ENCODE peak calls at places on chromosomes 3 and 15, in six cellular contexts. E, Z, D, L, C and O are unnamed samples.
A peak's percentile ranks its signal among the peaks of the same experiment; 100 is the strongest.

GRCh38 chr15:98599911-98600685 is 48.2 kb upstream of the IGF1R start:
- DNase-seq in D (peak; percentile 36), E (no peak), L (peak; percentile 65), C (peak; percentile 44), Z (peak; percentile 4), O (peak; percentile 46)

GRCh38 chr3:42502429-42503250 is at the start of gene VIPR1:
- DNase-seq in D (peak; percentile 88), C (peak; percentile 95), E (peak; percentile 82), Z (peak; percentile 90), L (peak; percentile 47), O (peak; percentile 33)

GRCh38 chr3:191065183-191065805 is 133.7 kb upstream of the OSTN start:
- DNase-seq in Z (no peak), L (no peak), C (no peak), D (no peak), E (no peak), O (peak; percentile 48)

GRCh38 chr15:90872481-90873184 is 4.2 kb downstream of the FURIN start:
- DNase-seq in D (no peak), Z (no peak), L (peak; percentile 75), C (no peak), E (no peak), O (peak; percentile 77)

GRCh38 chr3:126446301-126446700 is 29.4 kb downstream of the ZXDC start:
- DNase-seq in L (no peak), E (no peak), Z (no peak), C (no peak), D (no peak), O (no peak)

GRCh38 chr3:134709563-134710312 is 58.9 kb upstream of the KY start:
- DNase-seq in Z (no peak), C (no peak), D (no peak), E (no peak), L (no peak), O (no peak)

GRCh38 chr3:112604536-112604935 is 36.4 kb downstream of the CCDC80 start:
- DNase-seq in E (no peak), Z (no peak), L (peak; percentile 97), C (no peak), D (no peak), O (peak; percentile 81)

GRCh38 chr15:89042387-89042786 is 45.9 kb upstream of the ABHD2 start:
- DNase-seq in D (no peak), C (no peak), Z (no peak), E (no peak), L (no peak), O (no peak)

GRCh38 chr3:66597316-66597863 is 96.6 kb upstream of the LRIG1 start:
- DNase-seq in Z (no peak), D (no peak), C (no peak), E (no peak), L (no peak), O (no peak)

GRCh38 chr3:40653878-40654277 is 129.1 kb downstream of the ZNF621 start:
- DNase-seq in E (no peak), C (no peak), Z (no peak), L (no peak), D (no peak), O (no peak)

GRCh38 chr3:49563040-49563578 is 8.8 kb downstream of the BSN start:
- DNase-seq in E (no peak), L (no peak), C (no peak), D (no peak), Z (no peak), O (no peak)

GRCh38 chr3:10361375-10361774 is 40.5 kb upstream of the SEC13 start:
- DNase-seq in E (no peak), L (no peak), D (no peak), Z (no peak), C (no peak), O (no peak)

GRCh38 chr15:81256916-81257315 is 60.2 kb downstream of the IL16 start:
- DNase-seq in D (no peak), Z (no peak), L (peak; percentile 34), C (no peak), E (no peak), O (peak; percentile 82)

GRCh38 chr3:18872466-18872865 is 275.8 kb upstream of the KCNH8 start:
- DNase-seq in C (no peak), E (no peak), D (no peak), L (no peak), Z (no peak), O (no peak)

GRCh38 chr3:39449796-39450195 is 17.7 kb upstream of the MOBP start:
- DNase-seq in C (no peak), E (no peak), L (no peak), D (no peak), Z (no peak), O (no peak)

GRCh38 chr3:54427501-54427900 is 305.1 kb downstream of the CACNA2D3 start:
- DNase-seq in C (no peak), Z (no peak), D (no peak), L (no peak), E (no peak), O (no peak)

GRCh38 chr3:147712357-147712756 is 303.2 kb downstream of the ZIC1 start:
- DNase-seq in Z (no peak), C (no peak), D (no peak), E (no peak), L (no peak), O (no peak)

GRCh38 chr3:175343946-175344345 is 484.8 kb downstream of the NAALADL2 start:
- DNase-seq in L (no peak), Z (no peak), D (no peak), C (no peak), E (no peak), O (no peak)

GRCh38 chr3:17894434-17895060 is 152.1 kb upstream of the TBC1D5 start:
- DNase-seq in D (no peak), L (no peak), Z (peak; percentile 9), E (no peak), C (peak; percentile 39), O (peak; percentile 44)

GRCh38 chr3:177174607-177175006 is 22.7 kb downstream of the TBL1XR1 start:
- DNase-seq in Z (no peak), E (no peak), D (no peak), L (no peak), C (no peak), O (no peak)

GRCh38 chr3:124634210-124635168 is 95.8 kb upstream of the UMPS start:
- DNase-seq in C (no peak), E (no peak), L (no peak), D (no peak), Z (no peak), O (no peak)

GRCh38 chr3:115699741-115700140 is 76.4 kb downstream of the GAP43 start:
- DNase-seq in C (no peak), L (no peak), E (no peak), D (no peak), Z (no peak), O (peak; percentile 37)

GRCh38 chr3:51955893-51956770 is 951 bp downstream of the GPR62 start:
- DNase-seq in L (peak; percentile 69), Z (no peak), E (no peak), D (peak; percentile 57), C (peak; percentile 63), O (peak; percentile 38)

GRCh38 chr15:45179221-45179985 is 8.4 kb downstream of the SHF start:
- DNase-seq in C (no peak), E (peak; percentile 33), D (no peak), Z (peak; percentile 37), L (no peak), O (peak; percentile 42)

GRCh38 chr15:40091861-40092415 is 16.7 kb downstream of the BMF start:
- DNase-seq in C (no peak), Z (no peak), E (no peak), L (no peak), D (no peak), O (no peak)

GRCh38 chr15:90151989-90152645 is 49.0 kb upstream of the SEMA4B start:
- DNase-seq in L (no peak), C (peak; percentile 70), E (no peak), D (peak; percentile 77), Z (no peak), O (no peak)

GRCh38 chr3:108124337-108125150 is 33.7 kb upstream of the CD47 start:
- DNase-seq in E (peak; percentile 24), C (no peak), D (no peak), Z (peak; percentile 41), L (peak; percentile 30), O (no peak)

DNA sequence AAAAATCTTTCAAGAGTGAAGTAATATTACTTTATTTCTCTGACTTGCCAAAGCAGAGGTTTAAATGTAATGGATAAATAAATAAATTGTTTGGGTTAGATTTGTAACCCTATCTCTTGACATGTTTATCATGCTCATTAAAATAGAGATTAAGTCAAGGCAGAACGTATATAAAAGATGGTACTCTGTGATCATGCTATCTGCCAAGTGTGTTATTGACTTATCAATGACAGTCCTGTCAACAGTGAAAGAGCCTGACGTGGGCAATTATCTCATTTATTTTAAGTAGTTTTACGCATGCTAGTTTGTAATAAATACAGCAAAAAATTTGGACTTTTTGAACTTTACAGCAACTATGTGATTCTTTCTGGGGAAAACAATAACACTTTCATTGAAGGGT is 43.7 kb downstream of the PROS1 start:
- DNase-seq in E (no peak), D (no peak), Z (no peak), C (no peak), L (no peak), O (no peak)
- H3K4me1 ChIP-seq in E (no peaks in the 10 kb centered on the region), D (no peaks in the 10 kb centered on the region), Z (no peaks in the 10 kb centered on the region), C (no peaks in the 10 kb centered on the region), L (no peaks in the 10 kb centered on the region), O (no peaks in the 10 kb centered on the region)

DNA sequence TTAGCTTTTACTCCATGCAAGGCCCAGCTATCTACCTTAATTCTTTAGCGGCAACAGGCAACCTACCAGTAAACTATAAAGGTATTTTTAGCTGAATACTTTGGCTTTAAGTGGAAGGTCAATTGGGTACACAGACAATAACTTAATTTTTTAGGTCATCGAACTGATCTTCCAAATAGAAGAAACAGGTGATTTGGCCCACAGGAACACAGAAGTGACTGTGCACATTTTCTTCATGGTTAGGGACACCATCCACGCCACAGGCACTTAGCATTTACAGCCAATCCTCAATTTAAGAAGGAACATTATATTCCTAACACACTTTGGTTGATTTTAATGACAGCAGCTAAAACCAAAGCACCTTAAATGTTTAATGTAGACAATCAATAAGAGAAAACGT is 1.9 kb downstream of the ARPP19 start:
- DNase-seq in D (no peak), L (peak; percentile 26), C (no peak), E (no peak), Z (no peak), O (no peak)
- H3K4me3 ChIP-seq in D (peak overlapping the region; percentile 76), L (peak overlapping the region; percentile 45), C (no peak overlapping the region), E (no peak overlapping the region), Z (no peak overlapping the region), O (peak overlapping the region; percentile 85)

DNA sequence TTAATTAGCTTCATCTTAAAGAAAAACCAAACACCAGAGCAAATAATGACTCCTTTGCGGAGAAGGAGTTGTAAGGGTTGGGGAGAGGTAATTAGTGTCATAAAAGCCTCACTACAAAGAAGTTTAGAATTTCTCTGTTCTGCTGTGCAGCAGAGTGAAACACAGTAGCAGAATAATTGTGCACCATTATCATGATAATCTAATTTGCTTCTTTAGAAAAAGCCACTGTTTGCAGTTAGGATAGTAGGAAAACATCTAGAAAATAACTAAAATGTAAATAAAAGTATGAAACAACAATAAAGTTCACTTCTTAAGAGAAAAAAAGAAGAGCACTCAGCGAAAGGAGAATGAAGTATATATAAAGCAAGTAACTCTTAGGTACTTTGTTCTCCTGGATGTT is 5.5 kb downstream of the SHOX2 start:
- DNase-seq in D (no peak), C (no peak), L (no peak), E (no peak), Z (no peak), O (no peak)
- H3K36me3 ChIP-seq in D (no peaks in the 10 kb centered on the region), C (no peaks in the 10 kb centered on the region), L (no peaks in the 10 kb centered on the region), E (no peaks in the 10 kb centered on the region), Z (no peaks in the 10 kb centered on the region), O (peaks cover 34% of the 10 kb centered on the region)

DNA sequence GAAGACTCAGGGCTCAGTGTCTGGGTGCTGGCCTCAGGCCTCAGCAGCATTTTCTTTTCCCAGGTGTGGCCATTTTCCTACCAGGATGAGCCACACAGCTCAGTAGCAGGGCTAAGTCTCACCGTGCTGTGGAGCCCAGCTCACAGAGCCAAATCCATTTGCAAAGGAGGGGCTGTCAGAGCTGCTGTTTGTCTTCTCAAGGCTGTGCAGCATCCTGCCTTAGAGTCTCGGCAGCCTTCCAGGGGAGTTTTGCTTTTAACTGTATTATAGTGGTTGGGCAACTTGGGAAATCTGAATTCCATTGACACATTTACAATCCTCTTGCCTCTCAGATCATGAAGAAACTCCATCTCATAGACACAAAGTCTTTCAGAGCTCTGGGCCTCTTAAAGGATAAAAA is 176.9 kb downstream of the ABHD5 start:
- DNase-seq in L (no peak), C (no peak), Z (no peak), E (no peak), D (no peak), O (peak; percentile 66)
- H3K4me1 ChIP-seq in L (peaks cover 33% of the 10 kb centered on the region), C (no peaks in the 10 kb centered on the region), Z (no peaks in the 10 kb centered on the region), E (no peaks in the 10 kb centered on the region), D (no peaks in the 10 kb centered on the region), O (peaks cover 49% of the 10 kb centered on the region)